ENCODE peak calls at places on chromosomes 3 and 15, in eight cellular contexts. One of them, this sample, is unnamed.

GRCh38 chr15:62495670-62496328 is 330.7 kb upstream of the C2CD4B start:
- DNase-seq in mesendoderm: peak
- DNase-seq in CD4-positive, alpha-beta T cell: no peak
- DNase-seq in body of pancreas: peak
- DNase-seq in small intestine: peak
- DNase-seq in tibial nerve: no peak
- DNase-seq in HL-60: no peak
- DNase-seq in endodermal cell: no peak
- DNase-seq in this sample: peak

GRCh38 chr3:169629895-169630294 is 33.6 kb downstream of the MECOM start:
- DNase-seq in small intestine: no peak
- DNase-seq in endodermal cell: peak
- DNase-seq in tibial nerve: no peak
- DNase-seq in CD4-positive, alpha-beta T cell: no peak
- DNase-seq in HL-60: no peak
- DNase-seq in mesendoderm: peak
- DNase-seq in body of pancreas: no peak
- DNase-seq in this sample: no peak

GRCh38 chr15:61571026-61571425 is 341.9 kb upstream of the RORA start:
- DNase-seq in CD4-positive, alpha-beta T cell: no peak
- DNase-seq in mesendoderm: no peak
- DNase-seq in HL-60: no peak
- DNase-seq in body of pancreas: no peak
- DNase-seq in endodermal cell: no peak
- DNase-seq in small intestine: no peak
- DNase-seq in tibial nerve: no peak
- DNase-seq in this sample: no peak

GRCh38 chr3:48560648-48561018 is 2.9 kb downstream of the UCN2 start:
- DNase-seq in small intestine: no peak
- DNase-seq in endodermal cell: no peak
- DNase-seq in body of pancreas: peak
- DNase-seq in HL-60: no peak
- DNase-seq in CD4-positive, alpha-beta T cell: no peak
- DNase-seq in tibial nerve: no peak
- DNase-seq in mesendoderm: no peak
- DNase-seq in this sample: peak

GRCh38 chr3:157226173-157226847 is 66.4 kb upstream of the CCNL1 start:
- DNase-seq in small intestine: no peak
- DNase-seq in body of pancreas: no peak
- DNase-seq in tibial nerve: no peak
- DNase-seq in mesendoderm: no peak
- DNase-seq in CD4-positive, alpha-beta T cell: no peak
- DNase-seq in endodermal cell: no peak
- DNase-seq in HL-60: no peak
- DNase-seq in this sample: no peak

GRCh38 chr3:50674349-50675178 is at the start of gene DOCK3:
- DNase-seq in CD4-positive, alpha-beta T cell: peak
- DNase-seq in tibial nerve: no peak
- DNase-seq in mesendoderm: peak
- DNase-seq in body of pancreas: peak
- DNase-seq in endodermal cell: peak
- DNase-seq in small intestine: peak
- DNase-seq in HL-60: no peak
- DNase-seq in this sample: peak

GRCh38 chr3:41234823-41235722 is 35.8 kb downstream of the CTNNB1 start:
- DNase-seq in tibial nerve: no peak
- DNase-seq in body of pancreas: no peak
- DNase-seq in endodermal cell: peak
- DNase-seq in HL-60: no peak
- DNase-seq in mesendoderm: no peak
- DNase-seq in CD4-positive, alpha-beta T cell: no peak
- DNase-seq in small intestine: no peak
- DNase-seq in this sample: no peak

GRCh38 chr3:64983583-64984359 is 296.0 kb upstream of the ADAMTS9 start:
- DNase-seq in HL-60: no peak
- DNase-seq in body of pancreas: no peak
- DNase-seq in tibial nerve: no peak
- DNase-seq in endodermal cell: no peak
- DNase-seq in CD4-positive, alpha-beta T cell: no peak
- DNase-seq in small intestine: no peak
- DNase-seq in mesendoderm: no peak
- DNase-seq in this sample: no peak

GRCh38 chr15:69357773-69358765 is 56.1 kb upstream of the KIF23 start:
- DNase-seq in mesendoderm: peak
- DNase-seq in body of pancreas: peak
- DNase-seq in HL-60: no peak
- DNase-seq in small intestine: no peak
- DNase-seq in tibial nerve: no peak
- DNase-seq in endodermal cell: no peak
- DNase-seq in CD4-positive, alpha-beta T cell: no peak
- DNase-seq in this sample: peak

GRCh38 chr3:15063656-15064286 is 1.3 kb downstream of the MRPS25 start:
- DNase-seq in HL-60: no peak
- DNase-seq in mesendoderm: no peak
- DNase-seq in small intestine: peak
- DNase-seq in endodermal cell: peak
- DNase-seq in CD4-positive, alpha-beta T cell: no peak
- DNase-seq in body of pancreas: no peak
- DNase-seq in tibial nerve: no peak
- DNase-seq in this sample: no peak

GRCh38 chr3:73601031-73601430 is 23.7 kb downstream of the PDZRN3 start:
- DNase-seq in mesendoderm: no peak
- DNase-seq in endodermal cell: no peak
- DNase-seq in tibial nerve: no peak
- DNase-seq in HL-60: no peak
- DNase-seq in body of pancreas: no peak
- DNase-seq in CD4-positive, alpha-beta T cell: no peak
- DNase-seq in small intestine: no peak
- DNase-seq in this sample: no peak

GRCh38 chr15:57146394-57147140 is 228.1 kb downstream of the TCF12 start:
- DNase-seq in tibial nerve: no peak
- DNase-seq in body of pancreas: peak
- DNase-seq in small intestine: peak
- DNase-seq in CD4-positive, alpha-beta T cell: no peak
- DNase-seq in endodermal cell: no peak
- DNase-seq in mesendoderm: peak
- DNase-seq in HL-60: no peak
- DNase-seq in this sample: no peak

GRCh38 chr3:129622418-129622872 is 16.0 kb upstream of the PLXND1 start:
- DNase-seq in tibial nerve: no peak
- DNase-seq in HL-60: no peak
- DNase-seq in small intestine: no peak
- DNase-seq in endodermal cell: no peak
- DNase-seq in CD4-positive, alpha-beta T cell: no peak
- DNase-seq in body of pancreas: no peak
- DNase-seq in mesendoderm: no peak
- DNase-seq in this sample: no peak

GRCh38 chr3:57227930-57228733 is 603 bp downstream of the APPL1 start:
- DNase-seq in endodermal cell: peak
- DNase-seq in CD4-positive, alpha-beta T cell: peak
- DNase-seq in HL-60: no peak
- DNase-seq in body of pancreas: peak
- DNase-seq in tibial nerve: no peak
- DNase-seq in mesendoderm: peak
- DNase-seq in small intestine: peak
- DNase-seq in this sample: peak

GRCh38 chr3:173371848-173372487 is 25.6 kb upstream of the NLGN1 start:
- DNase-seq in HL-60: no peak
- DNase-seq in mesendoderm: peak
- DNase-seq in tibial nerve: no peak
- DNase-seq in CD4-positive, alpha-beta T cell: no peak
- DNase-seq in small intestine: peak
- DNase-seq in endodermal cell: peak
- DNase-seq in body of pancreas: peak
- DNase-seq in this sample: peak

GRCh38 chr3:195319060-195319459 is 48.1 kb upstream of the XXYLT1 start:
- DNase-seq in HL-60: no peak
- DNase-seq in CD4-positive, alpha-beta T cell: no peak
- DNase-seq in small intestine: no peak
- DNase-seq in body of pancreas: no peak
- DNase-seq in endodermal cell: no peak
- DNase-seq in tibial nerve: no peak
- DNase-seq in mesendoderm: peak
- DNase-seq in this sample: no peak

GRCh38 chr3:16441306-16441898 is 72.1 kb downstream of the RFTN1 start:
- DNase-seq in small intestine: no peak
- DNase-seq in body of pancreas: peak
- DNase-seq in endodermal cell: no peak
- DNase-seq in HL-60: no peak
- DNase-seq in mesendoderm: no peak
- DNase-seq in CD4-positive, alpha-beta T cell: no peak
- DNase-seq in tibial nerve: no peak
- DNase-seq in this sample: no peak

GRCh38 chr3:159252772-159253384 is 451.0 kb downstream of the MFSD1 start:
- DNase-seq in small intestine: no peak
- DNase-seq in endodermal cell: no peak
- DNase-seq in HL-60: peak
- DNase-seq in mesendoderm: peak
- DNase-seq in tibial nerve: no peak
- DNase-seq in CD4-positive, alpha-beta T cell: no peak
- DNase-seq in body of pancreas: no peak
- DNase-seq in this sample: no peak

GRCh38 chr3:188358787-188359493 is 205.0 kb downstream of the LPP start:
- DNase-seq in small intestine: peak
- DNase-seq in CD4-positive, alpha-beta T cell: no peak
- DNase-seq in HL-60: no peak
- DNase-seq in body of pancreas: no peak
- DNase-seq in mesendoderm: no peak
- DNase-seq in endodermal cell: no peak
- DNase-seq in tibial nerve: no peak
- DNase-seq in this sample: no peak

GRCh38 chr3:172285844-172286243 is 162.4 kb downstream of the GHSR start:
- DNase-seq in tibial nerve: no peak
- DNase-seq in endodermal cell: no peak
- DNase-seq in body of pancreas: no peak
- DNase-seq in small intestine: no peak
- DNase-seq in CD4-positive, alpha-beta T cell: no peak
- DNase-seq in mesendoderm: no peak
- DNase-seq in HL-60: no peak
- DNase-seq in this sample: no peak

GRCh38 chr3:160686955-160687535 is 10.1 kb downstream of the ARL14 start:
- DNase-seq in HL-60: no peak
- DNase-seq in mesendoderm: no peak
- DNase-seq in CD4-positive, alpha-beta T cell: no peak
- DNase-seq in tibial nerve: no peak
- DNase-seq in small intestine: peak
- DNase-seq in body of pancreas: no peak
- DNase-seq in endodermal cell: no peak
- DNase-seq in this sample: no peak

GRCh38 chr15:77266708-77267387 is 153.1 kb downstream of the PEAK1 start:
- DNase-seq in endodermal cell: peak
- DNase-seq in mesendoderm: peak
- DNase-seq in small intestine: no peak
- DNase-seq in HL-60: no peak
- DNase-seq in body of pancreas: no peak
- DNase-seq in tibial nerve: no peak
- DNase-seq in CD4-positive, alpha-beta T cell: no peak
- DNase-seq in this sample: no peak

GRCh38 chr3:76497636-76498035 is 542.3 kb upstream of the ROBO2 start:
- DNase-seq in body of pancreas: no peak
- DNase-seq in HL-60: no peak
- DNase-seq in small intestine: no peak
- DNase-seq in tibial nerve: no peak
- DNase-seq in mesendoderm: peak
- DNase-seq in endodermal cell: peak
- DNase-seq in CD4-positive, alpha-beta T cell: no peak
- DNase-seq in this sample: no peak

GRCh38 chr15:93362821-93363220 is 273.8 kb upstream of the RGMA start:
- DNase-seq in endodermal cell: peak
- DNase-seq in small intestine: no peak
- DNase-seq in CD4-positive, alpha-beta T cell: no peak
- DNase-seq in HL-60: no peak
- DNase-seq in body of pancreas: no peak
- DNase-seq in mesendoderm: peak
- DNase-seq in tibial nerve: no peak
- DNase-seq in this sample: no peak

GRCh38 chr15:65060641-65061397 is 7.0 kb downstream of the RASL12 start:
- DNase-seq in small intestine: no peak
- DNase-seq in HL-60: no peak
- DNase-seq in tibial nerve: peak
- DNase-seq in CD4-positive, alpha-beta T cell: no peak
- DNase-seq in mesendoderm: no peak
- DNase-seq in body of pancreas: no peak
- DNase-seq in endodermal cell: no peak
- DNase-seq in this sample: peak
- H3K27ac ChIP-seq in small intestine: peak
- H3K27ac ChIP-seq in HL-60: no peak
- H3K27ac ChIP-seq in tibial nerve: peak
- H3K27ac ChIP-seq in CD4-positive, alpha-beta T cell: no peak
- H3K27ac ChIP-seq in mesendoderm: no peak
- H3K27ac ChIP-seq in body of pancreas: no peak
- H3K27ac ChIP-seq in endodermal cell: no peak
- H3K27ac ChIP-seq in this sample: no peak

GRCh38 chr3:58584690-58585004 is 7.5 kb upstream of the FAM107A start:
- DNase-seq in tibial nerve: no peak
- DNase-seq in CD4-positive, alpha-beta T cell: no peak
- DNase-seq in endodermal cell: no peak
- DNase-seq in mesendoderm: no peak
- DNase-seq in body of pancreas: no peak
- DNase-seq in small intestine: no peak
- DNase-seq in HL-60: no peak
- DNase-seq in this sample: no peak
- H3K27ac ChIP-seq in tibial nerve: peak
- H3K27ac ChIP-seq in CD4-positive, alpha-beta T cell: no peak
- H3K27ac ChIP-seq in endodermal cell: no peak
- H3K27ac ChIP-seq in mesendoderm: no peak
- H3K27ac ChIP-seq in body of pancreas: peak
- H3K27ac ChIP-seq in small intestine: peak
- H3K27ac ChIP-seq in HL-60: no peak
- H3K27ac ChIP-seq in this sample: peak

GRCh38 chr3:112958749-112959560 is 15.9 kb downstream of the CD200R1 start:
- DNase-seq in tibial nerve: no peak
- DNase-seq in body of pancreas: no peak
- DNase-seq in mesendoderm: no peak
- DNase-seq in CD4-positive, alpha-beta T cell: no peak
- DNase-seq in HL-60: no peak
- DNase-seq in small intestine: no peak
- DNase-seq in endodermal cell: no peak
- DNase-seq in this sample: no peak
- H3K27ac ChIP-seq in tibial nerve: no peak
- H3K27ac ChIP-seq in body of pancreas: no peak
- H3K27ac ChIP-seq in mesendoderm: no peak
- H3K27ac ChIP-seq in CD4-positive, alpha-beta T cell: no peak
- H3K27ac ChIP-seq in HL-60: no peak
- H3K27ac ChIP-seq in small intestine: no peak
- H3K27ac ChIP-seq in endodermal cell: no peak
- H3K27ac ChIP-seq in this sample: no peak

DNA sequence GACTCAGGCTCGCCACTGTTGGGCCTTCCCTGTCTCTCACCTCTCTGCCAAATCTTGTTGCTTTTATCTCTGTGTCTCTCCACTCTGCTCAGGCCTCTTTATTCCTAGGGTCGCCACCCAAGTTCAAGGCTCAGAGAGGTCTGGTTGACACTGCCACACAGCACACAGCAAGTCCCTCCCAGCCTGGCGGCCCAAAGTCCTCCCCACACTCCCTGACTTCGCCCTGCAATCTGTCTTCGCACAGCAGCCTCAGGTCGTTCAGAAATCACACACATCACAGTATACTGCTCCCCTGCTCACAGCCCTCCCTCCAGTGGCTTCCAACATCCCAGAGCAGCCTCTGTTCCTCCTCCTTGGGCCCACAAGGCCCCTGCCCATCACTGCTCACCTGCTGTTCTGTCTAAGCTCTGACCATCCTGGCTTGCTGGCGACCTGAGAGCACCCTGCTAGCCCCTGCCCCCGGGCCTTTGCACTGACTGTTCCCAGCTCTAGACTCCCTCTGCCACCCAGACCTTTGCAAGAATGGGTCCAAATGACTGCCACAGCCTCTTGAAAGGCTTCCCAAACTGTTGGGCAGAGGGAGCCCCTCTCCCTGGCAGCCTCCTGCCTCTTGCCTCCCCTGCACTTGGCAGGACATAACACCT is 48.4 kb downstream of the MGLL start:
- DNase-seq in mesendoderm: no peak
- DNase-seq in small intestine: peak
- DNase-seq in CD4-positive, alpha-beta T cell: no peak
- DNase-seq in body of pancreas: no peak
- DNase-seq in endodermal cell: no peak
- DNase-seq in HL-60: no peak
- DNase-seq in tibial nerve: no peak
- DNase-seq in this sample: no peak
- H3K27ac ChIP-seq in mesendoderm: no peak
- H3K27ac ChIP-seq in small intestine: no peak
- H3K27ac ChIP-seq in CD4-positive, alpha-beta T cell: no peak
- H3K27ac ChIP-seq in body of pancreas: no peak
- H3K27ac ChIP-seq in endodermal cell: no peak
- H3K27ac ChIP-seq in HL-60: peak
- H3K27ac ChIP-seq in tibial nerve: no peak
- H3K27ac ChIP-seq in this sample: no peak